ENCODE peak calls at places on chromosome 9, in nine cellular contexts. H is HuH-7; C is uterus; G is gastrocnemius medialis; U is ureter; R is A172; Y is activated CD4-positive, alpha-beta T cell treated with anti-CD3 and anti-CD28 coated beads, Interleukin-2, amount 50 U/mL, for 1 hour; F is activated T-helper 9 cell treated with anti-CD3 and anti-CD28 coated beads, Interleukin-2, amount 50 U/mL, for 16 hours; S is mammary epithelial cell. P is an unnamed sample.

GRCh38 chr9:122203995-122204394 is 24.8 kb downstream of the LHX6 start:
- DNase-seq in H (no peak), C (no peak), G (no peak), U (no peak), R (no peak), Y (no peak), F (no peak), S (no peak), P (no peak)

GRCh38 chr9:119884411-119884810 is 515.2 kb upstream of the BRINP1 start:
- DNase-seq in H (no peak), C (no peak), G (no peak), U (no peak), R (no peak), Y (no peak), F (no peak), S (no peak), P (no peak)

GRCh38 chr9:130935660-130936271 is 3.3 kb downstream of the FIBCD1 start:
- DNase-seq in H (no peak), C (no peak), G (no peak), U (no peak), R (no peak), Y (no peak), F (no peak), S (no peak), P (no peak)

GRCh38 chr9:5582835-5583195 is 46.1 kb upstream of the RIC1 start:
- DNase-seq in H (no peak), C (no peak), G (peak; percentile 30), U (no peak), R (peak; percentile 27), Y (peak; percentile 23), F (no peak), S (peak; percentile 53), P (no peak)

GRCh38 chr9:3585616-3586015 is 59.8 kb upstream of the RFX3 start:
- DNase-seq in H (no peak), C (no peak), G (no peak), U (no peak), R (no peak), Y (no peak), F (no peak), S (no peak), P (no peak)

GRCh38 chr9:125150349-125151245 is 7.3 kb upstream of the SCAI start:
- DNase-seq in H (no peak), C (no peak), G (no peak), U (no peak), R (no peak), Y (no peak), F (no peak), S (no peak), P (no peak)

GRCh38 chr9:120043448-120043847 is 536.5 kb downstream of the CDK5RAP2 start:
- DNase-seq in H (no peak), C (no peak), G (no peak), U (no peak), R (no peak), Y (no peak), F (no peak), S (peak; percentile 11), P (no peak)

GRCh38 chr9:132651259-132651658 is 18.5 kb downstream of the DDX31 start:
- DNase-seq in H (no peak), C (no peak), G (no peak), U (no peak), R (peak; percentile 74), Y (no peak), F (no peak), S (peak; percentile 86), P (no peak)

GRCh38 chr9:111356567-111357244 is 26.7 kb upstream of the OR2K2 start:
- DNase-seq in H (no peak), C (peak; percentile 15), G (no peak), U (no peak), R (peak; percentile 72), Y (no peak), F (no peak), S (peak; percentile 87), P (peak; percentile 30)

GRCh38 chr9:109254317-109254716 is 66.5 kb downstream of the EPB41L4B start:
- DNase-seq in H (no peak), C (no peak), G (no peak), U (no peak), R (no peak), Y (no peak), F (no peak), S (peak; percentile 70), P (no peak)

GRCh38 chr9:84331119-84331791 is 9.3 kb downstream of the SLC28A3 start:
- DNase-seq in H (no peak), C (no peak), G (no peak), U (no peak), R (no peak), Y (no peak), F (no peak), S (peak; percentile 68), P (no peak)

GRCh38 chr9:133615101-133615896 is 6.1 kb upstream of the FAM163B start:
- DNase-seq in H (no peak), C (no peak), G (no peak), U (no peak), R (no peak), Y (no peak), F (no peak), S (no peak), P (no peak)

GRCh38 chr9:124498499-124499146 is 8.6 kb downstream of the NR5A1 start:
- DNase-seq in H (no peak), C (no peak), G (no peak), U (no peak), R (no peak), Y (no peak), F (no peak), S (no peak), P (no peak)

GRCh38 chr9:4318741-4319140 is 18.9 kb upstream of the GLIS3 start:
- DNase-seq in H (no peak), C (no peak), G (no peak), U (no peak), R (no peak), Y (no peak), F (no peak), S (no peak), P (no peak)

GRCh38 chr9:93974151-93974550 is 19.0 kb upstream of the BARX1 start:
- DNase-seq in H (no peak), C (no peak), G (no peak), U (no peak), R (no peak), Y (no peak), F (no peak), S (no peak), P (no peak)

GRCh38 chr9:76472925-76473324 is 13.9 kb downstream of the GCNT1 start:
- DNase-seq in H (peak; percentile 47), C (no peak), G (no peak), U (no peak), R (peak; percentile 23), Y (no peak), F (no peak), S (peak; percentile 33), P (no peak)

GRCh38 chr9:125241863-125242739 is 958 bp upstream of the HSPA5 start:
- DNase-seq in H (peak; percentile 32), C (peak; percentile 39), G (no peak), U (peak; percentile 55), R (no peak), Y (peak; percentile 36), F (peak; percentile 5), S (no peak), P (peak; percentile 65)

GRCh38 chr9:136055715-136056545 is 39.2 kb downstream of the NACC2 start:
- DNase-seq in H (no peak), C (no peak), G (no peak), U (no peak), R (no peak), Y (no peak), F (no peak), S (no peak), P (no peak)

GRCh38 chr9:100575765-100576368 is 2.0 kb upstream of the CAVIN4 start:
- DNase-seq in H (no peak), C (no peak), G (no peak), U (no peak), R (peak; percentile 90), Y (no peak), F (no peak), S (peak; percentile 64), P (no peak)

GRCh38 chr9:123448247-123448646 is 92.2 kb downstream of the CRB2 start:
- DNase-seq in H (no peak), C (no peak), G (no peak), U (no peak), R (no peak), Y (no peak), F (no peak), S (no peak), P (no peak)

GRCh38 chr9:97510797-97511761 is 9.6 kb downstream of the TMOD1 start:
- DNase-seq in H (no peak), C (peak; percentile 73), G (no peak), U (peak; percentile 27), R (peak; percentile 93), Y (no peak), F (no peak), S (peak; percentile 66), P (peak; percentile 32)

GRCh38 chr9:107020040-107020530 is 157.1 kb downstream of the ZNF462 start:
- DNase-seq in H (no peak), C (no peak), G (no peak), U (no peak), R (peak; percentile 82), Y (no peak), F (no peak), S (peak; percentile 87), P (no peak)

GRCh38 chr9:74078647-74079046 is 418.5 kb upstream of the RORB start:
- DNase-seq in H (no peak), C (no peak), G (no peak), U (no peak), R (no peak), Y (no peak), F (no peak), S (peak; percentile 56), P (no peak)

GRCh38 chr9:107251756-107252322 is 31.2 kb upstream of the RAD23B start:
- DNase-seq in H (no peak), C (peak; percentile 58), G (peak; percentile 5), U (no peak), R (peak; percentile 53), Y (no peak), F (no peak), S (peak; percentile 44), P (peak; percentile 55)

GRCh38 chr9:86353591-86354047 is 591 bp downstream of the TUT7 start:
- DNase-seq in H (no peak), C (no peak), G (no peak), U (peak; percentile 65), R (peak; percentile 51), Y (peak; percentile 14), F (no peak), S (peak; percentile 62), P (no peak)

GRCh38 chr9:137053944-137054931 is at the start of gene ENTPD2:
- DNase-seq in H (peak; percentile 87), C (no peak), G (no peak), U (no peak), R (no peak), Y (peak; percentile 33), F (peak; percentile 31), S (peak; percentile 73), P (no peak)

GRCh38 chr9:17185630-17186029 is 50.8 kb downstream of the CNTLN start:
- DNase-seq in H (no peak), C (no peak), G (no peak), U (no peak), R (no peak), Y (no peak), F (no peak), S (no peak), P (no peak)

GRCh38 chr9:84322830-84323229 is 17.7 kb downstream of the SLC28A3 start:
- DNase-seq in H (no peak), C (no peak), G (no peak), U (no peak), R (peak; percentile 62), Y (no peak), F (no peak), S (peak; percentile 63), P (no peak)

GRCh38 chr9:5578698-5579085 is 50.2 kb upstream of the RIC1 start:
- DNase-seq in H (no peak), C (no peak), G (no peak), U (no peak), R (peak; percentile 8), Y (no peak), F (no peak), S (peak; percentile 38), P (no peak)

GRCh38 chr9:15999422-16000339 is 446.8 kb downstream of the CCDC171 start:
- DNase-seq in H (no peak), C (peak; percentile 60), G (no peak), U (no peak), R (peak; percentile 95), Y (no peak), F (no peak), S (peak; percentile 87), P (no peak)

GRCh38 chr9:93134018-93134739 is at the start of gene NINJ1:
- DNase-seq in H (peak; percentile 90), C (peak; percentile 68), G (peak; percentile 56), U (peak; percentile 70), R (peak; percentile 59), Y (peak; percentile 80), F (peak; percentile 88), S (peak; percentile 95), P (peak; percentile 78)